ENCODE peak calls at places on chromosomes 16 and 17, in eight cellular contexts. One of them, this sample, is unnamed.

GRCh38 chr17:1870592-1870991 is 40.8 kb downstream of the RPA1 start:
- DNase-seq in NCI-H1105: no peak
- DNase-seq in activated CD4-positive, alpha-beta T cell treated with anti-CD3 and anti-CD28 coated beads for 4 hours: no peak
- DNase-seq in BE2C: no peak
- DNase-seq in fibroblast of the aortic adventitia: no peak
- DNase-seq in breast epithelium: no peak
- DNase-seq in HCT116: no peak
- DNase-seq in effector CD4-positive, alpha-beta T cell: no peak
- DNase-seq in this sample: peak

GRCh38 chr17:61583242-61583641 is 7.8 kb downstream of the NACA2 start:
- DNase-seq in NCI-H1105: no peak
- DNase-seq in activated CD4-positive, alpha-beta T cell treated with anti-CD3 and anti-CD28 coated beads for 4 hours: no peak
- DNase-seq in BE2C: peak
- DNase-seq in fibroblast of the aortic adventitia: peak
- DNase-seq in breast epithelium: no peak
- DNase-seq in HCT116: peak
- DNase-seq in effector CD4-positive, alpha-beta T cell: no peak
- DNase-seq in this sample: no peak

GRCh38 chr16:88710556-88710955 is 4.3 kb downstream of the CTU2 start:
- DNase-seq in NCI-H1105: no peak
- DNase-seq in activated CD4-positive, alpha-beta T cell treated with anti-CD3 and anti-CD28 coated beads for 4 hours: no peak
- DNase-seq in BE2C: no peak
- DNase-seq in fibroblast of the aortic adventitia: no peak
- DNase-seq in breast epithelium: no peak
- DNase-seq in HCT116: no peak
- DNase-seq in effector CD4-positive, alpha-beta T cell: no peak
- DNase-seq in this sample: no peak

GRCh38 chr16:19567560-19567959 is 12.1 kb downstream of the VPS35L start:
- DNase-seq in NCI-H1105: no peak
- DNase-seq in activated CD4-positive, alpha-beta T cell treated with anti-CD3 and anti-CD28 coated beads for 4 hours: no peak
- DNase-seq in BE2C: no peak
- DNase-seq in fibroblast of the aortic adventitia: no peak
- DNase-seq in breast epithelium: no peak
- DNase-seq in HCT116: no peak
- DNase-seq in effector CD4-positive, alpha-beta T cell: no peak
- DNase-seq in this sample: no peak

GRCh38 chr17:31156326-31156725 is 61.5 kb downstream of the NF1 start:
- DNase-seq in NCI-H1105: no peak
- DNase-seq in activated CD4-positive, alpha-beta T cell treated with anti-CD3 and anti-CD28 coated beads for 4 hours: no peak
- DNase-seq in BE2C: no peak
- DNase-seq in fibroblast of the aortic adventitia: peak
- DNase-seq in breast epithelium: no peak
- DNase-seq in HCT116: no peak
- DNase-seq in effector CD4-positive, alpha-beta T cell: no peak
- DNase-seq in this sample: no peak

GRCh38 chr16:2953706-2954105 is 10.4 kb upstream of the KREMEN2 start:
- DNase-seq in NCI-H1105: no peak
- DNase-seq in activated CD4-positive, alpha-beta T cell treated with anti-CD3 and anti-CD28 coated beads for 4 hours: no peak
- DNase-seq in BE2C: peak
- DNase-seq in fibroblast of the aortic adventitia: no peak
- DNase-seq in breast epithelium: no peak
- DNase-seq in HCT116: no peak
- DNase-seq in effector CD4-positive, alpha-beta T cell: no peak
- DNase-seq in this sample: no peak

GRCh38 chr16:11139624-11140375 is 116.2 kb downstream of the SOCS1 start:
- DNase-seq in NCI-H1105: no peak
- DNase-seq in activated CD4-positive, alpha-beta T cell treated with anti-CD3 and anti-CD28 coated beads for 4 hours: peak
- DNase-seq in BE2C: no peak
- DNase-seq in fibroblast of the aortic adventitia: no peak
- DNase-seq in breast epithelium: no peak
- DNase-seq in HCT116: peak
- DNase-seq in effector CD4-positive, alpha-beta T cell: no peak
- DNase-seq in this sample: peak

GRCh38 chr16:47142469-47143328 is 1.0 kb downstream of the NETO2 start:
- DNase-seq in NCI-H1105: peak
- DNase-seq in activated CD4-positive, alpha-beta T cell treated with anti-CD3 and anti-CD28 coated beads for 4 hours: peak
- DNase-seq in BE2C: peak
- DNase-seq in fibroblast of the aortic adventitia: peak
- DNase-seq in breast epithelium: no peak
- DNase-seq in HCT116: no peak
- DNase-seq in effector CD4-positive, alpha-beta T cell: no peak
- DNase-seq in this sample: no peak

GRCh38 chr17:1460233-1460632 is 4.2 kb upstream of the CRK start:
- DNase-seq in NCI-H1105: no peak
- DNase-seq in activated CD4-positive, alpha-beta T cell treated with anti-CD3 and anti-CD28 coated beads for 4 hours: peak
- DNase-seq in BE2C: no peak
- DNase-seq in fibroblast of the aortic adventitia: peak
- DNase-seq in breast epithelium: peak
- DNase-seq in HCT116: no peak
- DNase-seq in effector CD4-positive, alpha-beta T cell: no peak
- DNase-seq in this sample: no peak

GRCh38 chr17:74855323-74855722 is 4.4 kb downstream of the GRIN2C start:
- DNase-seq in NCI-H1105: no peak
- DNase-seq in activated CD4-positive, alpha-beta T cell treated with anti-CD3 and anti-CD28 coated beads for 4 hours: no peak
- DNase-seq in BE2C: no peak
- DNase-seq in fibroblast of the aortic adventitia: no peak
- DNase-seq in breast epithelium: no peak
- DNase-seq in HCT116: no peak
- DNase-seq in effector CD4-positive, alpha-beta T cell: no peak
- DNase-seq in this sample: no peak

GRCh38 chr17:30251931-30252330 is 16.4 kb upstream of the SLC6A4 start:
- DNase-seq in NCI-H1105: no peak
- DNase-seq in activated CD4-positive, alpha-beta T cell treated with anti-CD3 and anti-CD28 coated beads for 4 hours: no peak
- DNase-seq in BE2C: no peak
- DNase-seq in fibroblast of the aortic adventitia: peak
- DNase-seq in breast epithelium: no peak
- DNase-seq in HCT116: no peak
- DNase-seq in effector CD4-positive, alpha-beta T cell: no peak
- DNase-seq in this sample: no peak

GRCh38 chr17:76404256-76404655 is 19.8 kb downstream of the SPHK1 start:
- DNase-seq in NCI-H1105: no peak
- DNase-seq in activated CD4-positive, alpha-beta T cell treated with anti-CD3 and anti-CD28 coated beads for 4 hours: no peak
- DNase-seq in BE2C: no peak
- DNase-seq in fibroblast of the aortic adventitia: no peak
- DNase-seq in breast epithelium: no peak
- DNase-seq in HCT116: no peak
- DNase-seq in effector CD4-positive, alpha-beta T cell: no peak
- DNase-seq in this sample: no peak

GRCh38 chr17:68771867-68772515 is 170.8 kb upstream of the FAM20A start:
- DNase-seq in NCI-H1105: no peak
- DNase-seq in activated CD4-positive, alpha-beta T cell treated with anti-CD3 and anti-CD28 coated beads for 4 hours: no peak
- DNase-seq in BE2C: no peak
- DNase-seq in fibroblast of the aortic adventitia: peak
- DNase-seq in breast epithelium: no peak
- DNase-seq in HCT116: peak
- DNase-seq in effector CD4-positive, alpha-beta T cell: no peak
- DNase-seq in this sample: no peak

GRCh38 chr16:14333361-14333760 is 262.2 kb downstream of the MRTFB start:
- DNase-seq in NCI-H1105: no peak
- DNase-seq in activated CD4-positive, alpha-beta T cell treated with anti-CD3 and anti-CD28 coated beads for 4 hours: no peak
- DNase-seq in BE2C: no peak
- DNase-seq in fibroblast of the aortic adventitia: no peak
- DNase-seq in breast epithelium: no peak
- DNase-seq in HCT116: no peak
- DNase-seq in effector CD4-positive, alpha-beta T cell: no peak
- DNase-seq in this sample: no peak

GRCh38 chr17:78355045-78355641 is 4.7 kb downstream of the SOCS3 start:
- DNase-seq in NCI-H1105: no peak
- DNase-seq in activated CD4-positive, alpha-beta T cell treated with anti-CD3 and anti-CD28 coated beads for 4 hours: peak
- DNase-seq in BE2C: no peak
- DNase-seq in fibroblast of the aortic adventitia: no peak
- DNase-seq in breast epithelium: no peak
- DNase-seq in HCT116: no peak
- DNase-seq in effector CD4-positive, alpha-beta T cell: peak
- DNase-seq in this sample: peak

GRCh38 chr16:65012357-65012756 is 109.5 kb downstream of the CDH11 start:
- DNase-seq in NCI-H1105: no peak
- DNase-seq in activated CD4-positive, alpha-beta T cell treated with anti-CD3 and anti-CD28 coated beads for 4 hours: no peak
- DNase-seq in BE2C: no peak
- DNase-seq in fibroblast of the aortic adventitia: peak
- DNase-seq in breast epithelium: no peak
- DNase-seq in HCT116: no peak
- DNase-seq in effector CD4-positive, alpha-beta T cell: no peak
- DNase-seq in this sample: no peak

GRCh38 chr17:66483946-66484345 is 181.5 kb downstream of the PRKCA start:
- DNase-seq in NCI-H1105: no peak
- DNase-seq in activated CD4-positive, alpha-beta T cell treated with anti-CD3 and anti-CD28 coated beads for 4 hours: no peak
- DNase-seq in BE2C: no peak
- DNase-seq in fibroblast of the aortic adventitia: no peak
- DNase-seq in breast epithelium: no peak
- DNase-seq in HCT116: no peak
- DNase-seq in effector CD4-positive, alpha-beta T cell: no peak
- DNase-seq in this sample: no peak

GRCh38 chr16:82456683-82457082 is 170.1 kb upstream of the CDH13 start:
- DNase-seq in NCI-H1105: peak
- DNase-seq in activated CD4-positive, alpha-beta T cell treated with anti-CD3 and anti-CD28 coated beads for 4 hours: peak
- DNase-seq in BE2C: peak
- DNase-seq in fibroblast of the aortic adventitia: peak
- DNase-seq in breast epithelium: peak
- DNase-seq in HCT116: peak
- DNase-seq in effector CD4-positive, alpha-beta T cell: no peak
- DNase-seq in this sample: no peak

GRCh38 chr16:29310852-29311314 is 95.6 kb downstream of the NPIPB11 start:
- DNase-seq in NCI-H1105: no peak
- DNase-seq in activated CD4-positive, alpha-beta T cell treated with anti-CD3 and anti-CD28 coated beads for 4 hours: no peak
- DNase-seq in BE2C: no peak
- DNase-seq in fibroblast of the aortic adventitia: peak
- DNase-seq in breast epithelium: no peak
- DNase-seq in HCT116: no peak
- DNase-seq in effector CD4-positive, alpha-beta T cell: no peak
- DNase-seq in this sample: no peak

GRCh38 chr16:83970430-83970815 is 2.4 kb downstream of the NECAB2 start:
- DNase-seq in NCI-H1105: no peak
- DNase-seq in activated CD4-positive, alpha-beta T cell treated with anti-CD3 and anti-CD28 coated beads for 4 hours: no peak
- DNase-seq in BE2C: no peak
- DNase-seq in fibroblast of the aortic adventitia: no peak
- DNase-seq in breast epithelium: no peak
- DNase-seq in HCT116: no peak
- DNase-seq in effector CD4-positive, alpha-beta T cell: no peak
- DNase-seq in this sample: no peak

GRCh38 chr16:24993722-24994686 is 21.2 kb downstream of the ARHGAP17 start:
- DNase-seq in NCI-H1105: no peak
- DNase-seq in activated CD4-positive, alpha-beta T cell treated with anti-CD3 and anti-CD28 coated beads for 4 hours: no peak
- DNase-seq in BE2C: no peak
- DNase-seq in fibroblast of the aortic adventitia: peak
- DNase-seq in breast epithelium: no peak
- DNase-seq in HCT116: peak
- DNase-seq in effector CD4-positive, alpha-beta T cell: no peak
- DNase-seq in this sample: no peak

GRCh38 chr17:7835818-7836595 is 2.0 kb downstream of the KDM6B start:
- DNase-seq in NCI-H1105: no peak
- DNase-seq in activated CD4-positive, alpha-beta T cell treated with anti-CD3 and anti-CD28 coated beads for 4 hours: peak
- DNase-seq in BE2C: peak
- DNase-seq in fibroblast of the aortic adventitia: peak
- DNase-seq in breast epithelium: peak
- DNase-seq in HCT116: no peak
- DNase-seq in effector CD4-positive, alpha-beta T cell: peak
- DNase-seq in this sample: no peak

GRCh38 chr17:27207073-27207511 is 86.8 kb upstream of the WSB1 start:
- DNase-seq in NCI-H1105: no peak
- DNase-seq in activated CD4-positive, alpha-beta T cell treated with anti-CD3 and anti-CD28 coated beads for 4 hours: no peak
- DNase-seq in BE2C: no peak
- DNase-seq in fibroblast of the aortic adventitia: peak
- DNase-seq in breast epithelium: no peak
- DNase-seq in HCT116: peak
- DNase-seq in effector CD4-positive, alpha-beta T cell: no peak
- DNase-seq in this sample: no peak

GRCh38 chr17:75783069-75783783 is 1.4 kb upstream of the UNK start:
- DNase-seq in NCI-H1105: peak
- DNase-seq in activated CD4-positive, alpha-beta T cell treated with anti-CD3 and anti-CD28 coated beads for 4 hours: no peak
- DNase-seq in BE2C: no peak
- DNase-seq in fibroblast of the aortic adventitia: peak
- DNase-seq in breast epithelium: no peak
- DNase-seq in HCT116: peak
- DNase-seq in effector CD4-positive, alpha-beta T cell: no peak
- DNase-seq in this sample: no peak

GRCh38 chr16:88510091-88510719 is 57.1 kb downstream of the ZFPM1 start:
- DNase-seq in NCI-H1105: no peak
- DNase-seq in activated CD4-positive, alpha-beta T cell treated with anti-CD3 and anti-CD28 coated beads for 4 hours: no peak
- DNase-seq in BE2C: no peak
- DNase-seq in fibroblast of the aortic adventitia: no peak
- DNase-seq in breast epithelium: no peak
- DNase-seq in HCT116: no peak
- DNase-seq in effector CD4-positive, alpha-beta T cell: no peak
- DNase-seq in this sample: no peak

GRCh38 chr17:20955437-20956323 is 87.1 kb downstream of the USP22 start:
- DNase-seq in NCI-H1105: no peak
- DNase-seq in activated CD4-positive, alpha-beta T cell treated with anti-CD3 and anti-CD28 coated beads for 4 hours: no peak
- DNase-seq in BE2C: no peak
- DNase-seq in fibroblast of the aortic adventitia: peak
- DNase-seq in breast epithelium: no peak
- DNase-seq in HCT116: no peak
- DNase-seq in effector CD4-positive, alpha-beta T cell: no peak
- DNase-seq in this sample: no peak

GRCh38 chr17:47928415-47928814 is 13.0 kb upstream of the PNPO start:
- DNase-seq in NCI-H1105: no peak
- DNase-seq in activated CD4-positive, alpha-beta T cell treated with anti-CD3 and anti-CD28 coated beads for 4 hours: no peak
- DNase-seq in BE2C: no peak
- DNase-seq in fibroblast of the aortic adventitia: no peak
- DNase-seq in breast epithelium: no peak
- DNase-seq in HCT116: no peak
- DNase-seq in effector CD4-positive, alpha-beta T cell: no peak
- DNase-seq in this sample: no peak

GRCh38 chr17:67633751-67634191 is 84.0 kb upstream of the NOL11 start:
- DNase-seq in NCI-H1105: no peak
- DNase-seq in activated CD4-positive, alpha-beta T cell treated with anti-CD3 and anti-CD28 coated beads for 4 hours: no peak
- DNase-seq in BE2C: no peak
- DNase-seq in fibroblast of the aortic adventitia: peak
- DNase-seq in breast epithelium: no peak
- DNase-seq in HCT116: no peak
- DNase-seq in effector CD4-positive, alpha-beta T cell: no peak
- DNase-seq in this sample: no peak

GRCh38 chr16:67013823-67014640 is 14.9 kb upstream of the CBFB start:
- DNase-seq in NCI-H1105: no peak
- DNase-seq in activated CD4-positive, alpha-beta T cell treated with anti-CD3 and anti-CD28 coated beads for 4 hours: peak
- DNase-seq in BE2C: peak
- DNase-seq in fibroblast of the aortic adventitia: peak
- DNase-seq in breast epithelium: peak
- DNase-seq in HCT116: no peak
- DNase-seq in effector CD4-positive, alpha-beta T cell: peak
- DNase-seq in this sample: peak

GRCh38 chr16:84955427-84955826 is 55.9 kb downstream of the ZDHHC7 start:
- DNase-seq in NCI-H1105: no peak
- DNase-seq in activated CD4-positive, alpha-beta T cell treated with anti-CD3 and anti-CD28 coated beads for 4 hours: no peak
- DNase-seq in BE2C: no peak
- DNase-seq in fibroblast of the aortic adventitia: no peak
- DNase-seq in breast epithelium: no peak
- DNase-seq in HCT116: no peak
- DNase-seq in effector CD4-positive, alpha-beta T cell: no peak
- DNase-seq in this sample: no peak

GRCh38 chr17:58315750-58316149 is 12.8 kb downstream of the TSPOAP1 start:
- DNase-seq in NCI-H1105: no peak
- DNase-seq in activated CD4-positive, alpha-beta T cell treated with anti-CD3 and anti-CD28 coated beads for 4 hours: no peak
- DNase-seq in BE2C: no peak
- DNase-seq in fibroblast of the aortic adventitia: no peak
- DNase-seq in breast epithelium: no peak
- DNase-seq in HCT116: no peak
- DNase-seq in effector CD4-positive, alpha-beta T cell: no peak
- DNase-seq in this sample: peak

GRCh38 chr17:40306395-40306794 is 2.6 kb upstream of the RARA start:
- DNase-seq in NCI-H1105: no peak
- DNase-seq in activated CD4-positive, alpha-beta T cell treated with anti-CD3 and anti-CD28 coated beads for 4 hours: no peak
- DNase-seq in BE2C: no peak
- DNase-seq in fibroblast of the aortic adventitia: no peak
- DNase-seq in breast epithelium: no peak
- DNase-seq in HCT116: no peak
- DNase-seq in effector CD4-positive, alpha-beta T cell: no peak
- DNase-seq in this sample: no peak

GRCh38 chr16:58847902-58848661 is 114.0 kb upstream of the GOT2 start:
- DNase-seq in NCI-H1105: no peak
- DNase-seq in activated CD4-positive, alpha-beta T cell treated with anti-CD3 and anti-CD28 coated beads for 4 hours: no peak
- DNase-seq in BE2C: no peak
- DNase-seq in fibroblast of the aortic adventitia: no peak
- DNase-seq in breast epithelium: no peak
- DNase-seq in HCT116: no peak
- DNase-seq in effector CD4-positive, alpha-beta T cell: no peak
- DNase-seq in this sample: no peak

GRCh38 chr16:84559311-84559932 is 55.0 kb upstream of the MEAK7 start:
- DNase-seq in NCI-H1105: no peak
- DNase-seq in activated CD4-positive, alpha-beta T cell treated with anti-CD3 and anti-CD28 coated beads for 4 hours: no peak
- DNase-seq in BE2C: no peak
- DNase-seq in fibroblast of the aortic adventitia: no peak
- DNase-seq in breast epithelium: no peak
- DNase-seq in HCT116: no peak
- DNase-seq in effector CD4-positive, alpha-beta T cell: no peak
- DNase-seq in this sample: no peak